ENCODE peak calls at places on chromosomes 7 and 10, in eight cellular contexts. D is neural progenitor cell, V is lower lobe of right lung, Q is kidney, E is WERI-Rb-1, X is A549, G is IMR-90, F is cardiac muscle cell. C is an unnamed sample.

GRCh38 chr7:2757361-2757903 is 69.4 kb downstream of the AMZ1 start:
- DNase-seq in V (no peak), D (no peak), E (no peak), X (peak), F (no peak), G (no peak), Q (no peak), C (no peak)

GRCh38 chr10:132742167-132742836 is 43.6 kb downstream of the NKX6-2 start:
- DNase-seq in G (no peak), X (no peak), F (no peak), E (no peak), V (no peak), D (peak), Q (no peak), C (no peak)

GRCh38 chr10:125538947-125539649 is 143.9 kb downstream of the TEX36 start:
- DNase-seq in D (no peak), G (no peak), F (no peak), X (peak), Q (peak), V (no peak), E (no peak), C (no peak)

GRCh38 chr7:746074-747061 is 19.3 kb upstream of the PRKAR1B start:
- DNase-seq in E (peak), X (no peak), G (no peak), V (peak), F (no peak), D (no peak), Q (peak), C (no peak)

GRCh38 chr10:117503886-117504205 is 38.7 kb upstream of the EMX2 start:
- DNase-seq in F (no peak), D (no peak), E (no peak), G (no peak), Q (no peak), V (no peak), X (no peak), C (no peak)

GRCh38 chr7:52917982-52918578 is 117.4 kb upstream of the POM121L12 start:
- DNase-seq in G (no peak), D (peak), X (peak), F (no peak), Q (no peak), E (peak), V (no peak), C (no peak)

GRCh38 chr7:98228801-98229200 is 17.6 kb downstream of the BHLHA15 start:
- DNase-seq in D (no peak), V (no peak), E (no peak), G (no peak), Q (no peak), X (no peak), F (no peak), C (no peak)

GRCh38 chr10:86344714-86345161 is 21.9 kb downstream of the GRID1 start:
- DNase-seq in V (peak), X (no peak), F (no peak), Q (peak), G (no peak), E (no peak), D (no peak), C (no peak)

GRCh38 chr7:135512135-135512887 is 2.4 kb upstream of the CNOT4 start:
- DNase-seq in D (peak), Q (no peak), F (peak), E (peak), G (peak), V (no peak), X (peak), C (peak)

GRCh38 chr7:135509589-135509838 is 388 bp downstream of the CNOT4 start:
- DNase-seq in G (peak), Q (no peak), X (no peak), F (no peak), D (no peak), V (no peak), E (no peak), C (no peak)

GRCh38 chr7:135508853-135509588 is 881 bp downstream of the CNOT4 start:
- DNase-seq in E (peak), F (peak), V (no peak), Q (no peak), G (peak), D (peak), X (peak), C (peak)

GRCh38 chr7:135510603-135511183 is 791 bp upstream of the CNOT4 start:
- DNase-seq in F (no peak), X (peak), E (no peak), G (peak), D (peak), Q (no peak), V (no peak), C (peak)

GRCh38 chr7:135509839-135510602 is at the start of gene CNOT4:
- DNase-seq in Q (peak), E (peak), X (peak), F (peak), G (peak), D (peak), V (peak), C (peak)
- TF ChIP-seq CTCF in Q (no peak), E (no peak), X (no peak), F (no peak), G (no peak), D (no peak), V (no peak), C (no peak)

GRCh38 chr10:42618424-42618823 is 19.9 kb downstream of the ZNF33B start:
- DNase-seq in V (no peak), X (no peak), F (no peak), Q (no peak), D (no peak), G (no peak), E (no peak), C (no peak)

GRCh38 chr10:42623929-42624328 is 14.4 kb downstream of the ZNF33B start:
- DNase-seq in F (no peak), V (no peak), X (no peak), Q (no peak), D (no peak), G (no peak), E (no peak), C (no peak)
- H3K4me3 ChIP-seq in F (no peak), V (no peak), X (no peak), Q (no peak), D (no peak), G (no peak), E (no peak), C (no peak)

GRCh38 chr10:89852872-89853271 is 151.5 kb downstream of the KIF20B start:
- DNase-seq in D (no peak), X (no peak), Q (no peak), E (no peak), G (no peak), V (no peak), F (no peak), C (no peak)
- TF ChIP-seq CTCF in D (peak), X (no peak), Q (no peak), E (peak), G (no peak), V (no peak), F (no peak), C (no peak)

GRCh38 chr10:42707229-42707628 is 68.9 kb upstream of the ZNF33B start:
- DNase-seq in X (no peak), D (no peak), E (no peak), Q (no peak), F (no peak), V (no peak), G (no peak), C (no peak)
- H3K4me3 ChIP-seq in X (no peak), D (no peak), E (no peak), Q (no peak), F (no peak), V (no peak), G (no peak), C (no peak)

C was measured in astrocyte of the spinal cord.